ENCODE peak calls at places on chromosomes 4 and X, in four cellular contexts. S, R, J and N are unnamed samples. For H3K4me1, the result is how much of the 10 kb centered on the place peaks cover.

GRCh38 chr4:147492761-147493160 is 11.9 kb downstream of the EDNRA start:
- DNase-seq in J (peak), S (no peak), R (no peak), N (no peak)

GRCh38 chr4:77347341-77347740 is 190.3 kb downstream of the CCNG2 start:
- DNase-seq in J (no peak), S (peak), R (no peak), N (no peak)

GRCh38 chr4:94976371-94977011 is 218.7 kb downstream of the BMPR1B start:
- DNase-seq in R (no peak), S (no peak), J (no peak), N (no peak)

GRCh38 chrX:70034646-70035045 is 15.1 kb downstream of the AWAT2 start:
- DNase-seq in R (no peak), J (no peak), S (no peak), N (no peak)

GRCh38 chr4:164571593-164572385 is 182.1 kb upstream of the SMIM31 start:
- DNase-seq in S (no peak), R (no peak), J (no peak), N (no peak)

GRCh38 chr4:139660518-139661149 is 5.0 kb upstream of the MGST2 start:
- DNase-seq in R (no peak), J (no peak), S (peak), N (no peak)

GRCh38 chr4:68373513-68373912 is 23.6 kb upstream of the YTHDC1 start:
- DNase-seq in J (no peak), S (no peak), R (peak), N (peak)

GRCh38 chr4:57094482-57095223 is 15.5 kb downstream of the IGFBP7 start:
- DNase-seq in R (no peak), J (no peak), S (no peak), N (no peak)

GRCh38 chr4:151922811-151923210 is 162.0 kb upstream of the GATB start:
- DNase-seq in R (no peak), J (no peak), S (no peak), N (no peak)

GRCh38 chr4:41678086-41678485 is 70.4 kb downstream of the PHOX2B start:
- DNase-seq in R (no peak), J (no peak), S (no peak), N (no peak)

GRCh38 chr4:7759221-7759620 is 180.4 kb downstream of the AFAP1 start:
- DNase-seq in J (no peak), R (no peak), S (no peak), N (no peak)

GRCh38 chr4:962231-963208 is 10.8 kb downstream of the DGKQ start:
- DNase-seq in R (no peak), S (no peak), J (no peak), N (no peak)

GRCh38 chrX:44019911-44020310 is 46.7 kb upstream of the NDP start:
- DNase-seq in J (no peak), S (no peak), R (no peak), N (no peak)

GRCh38 chrX:17039826-17040225 is 93.4 kb downstream of the REPS2 start:
- DNase-seq in S (no peak), J (no peak), R (no peak), N (no peak)

GRCh38 chr4:184693056-184693455 is 40.8 kb downstream of the CENPU start:
- DNase-seq in S (no peak), R (no peak), J (no peak), N (no peak)

GRCh38 chrX:111114806-111115205 is 18.8 kb downstream of the PAK3 start:
- DNase-seq in S (no peak), R (no peak), J (no peak), N (no peak)

GRCh38 chr4:74499986-74500781 is 55.2 kb downstream of the AREG start:
- DNase-seq in J (no peak), S (no peak), R (no peak), N (no peak)

GRCh38 chrX:1059576-1060561 is 152.6 kb downstream of the CRLF2 start:
- DNase-seq in J (no peak), R (no peak), S (no peak), N (no peak)

GRCh38 chrX:71532753-71533425 is at the start of gene OGT:
- DNase-seq in J (peak), S (peak), R (peak), N (peak)

GRCh38 chrX:71533850-71534515 is 1.1 kb downstream of the OGT start:
- DNase-seq in S (peak), J (no peak), R (peak), N (no peak)

GRCh38 chrX:71534773-71535544 is 2.1 kb downstream of the OGT start:
- DNase-seq in S (peak), J (no peak), R (no peak), N (no peak)

GRCh38 chrX:71533514-71533849 is 578 bp downstream of the OGT start:
- DNase-seq in R (no peak), J (no peak), S (no peak), N (no peak)

DNA sequence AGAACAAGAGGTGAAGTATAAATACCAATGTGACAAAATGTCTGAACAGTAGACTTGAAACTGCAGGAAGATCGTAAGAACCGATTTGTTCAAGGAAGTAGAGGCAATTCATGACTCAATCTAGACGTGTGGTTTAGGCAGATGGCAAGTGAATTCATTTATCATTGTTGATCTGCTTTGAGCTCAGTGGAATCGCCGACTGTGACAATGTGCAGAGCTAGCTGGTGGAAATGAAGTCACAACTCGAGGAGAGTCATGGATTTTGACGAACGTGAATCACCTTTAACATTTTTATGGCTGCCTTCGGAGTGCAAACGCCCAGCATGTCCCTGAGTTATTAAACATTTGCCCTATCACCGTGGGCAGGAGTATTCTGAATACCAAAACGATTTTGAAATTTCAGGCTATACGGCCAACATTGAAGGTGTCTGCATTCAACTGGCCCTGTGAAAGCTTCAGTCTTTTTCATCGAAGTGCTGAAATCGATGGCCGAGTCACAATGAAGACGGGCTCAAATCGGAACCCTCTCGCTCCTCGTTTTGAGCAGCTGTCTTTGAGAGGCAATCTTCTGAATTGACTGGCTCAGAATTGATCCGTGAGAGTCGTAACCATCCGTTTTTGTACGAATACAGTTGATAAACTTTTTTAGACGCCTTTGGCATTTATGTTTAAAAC is 689 bp upstream of the OGT start:
- DNase-seq in S (no peak), J (no peak), R (no peak), N (no peak)
- TF ChIP-seq YY1 in S (no peak), J (no peak), R (no peak), N (no peak)

DNA sequence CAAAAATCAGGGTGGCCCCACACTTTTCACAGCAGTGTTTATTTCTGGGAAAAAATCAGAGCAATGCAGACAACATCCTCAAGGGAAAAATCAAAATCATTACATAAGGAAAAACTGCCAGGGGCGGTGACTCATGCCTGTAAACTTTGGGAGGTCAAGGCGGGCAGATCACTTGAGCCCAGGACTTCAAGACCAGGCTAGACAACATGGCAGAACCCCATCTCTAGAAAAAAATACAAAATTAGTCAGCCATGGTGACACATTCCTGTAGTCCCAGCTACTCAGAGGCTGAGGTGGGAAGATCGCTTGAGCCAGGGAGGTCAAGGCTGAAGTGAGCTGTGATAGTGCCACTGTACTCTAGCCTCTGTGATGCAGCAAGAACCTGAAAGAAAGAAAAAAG is 102.8 kb downstream of the NAF1 start:
- DNase-seq in R (no peak), J (no peak), S (no peak), N (no peak)
- TF ChIP-seq SUZ12 in R (no peak), J (no peak), S (no peak), N (no peak)

GRCh38 chr4:183291070-183291469 is 29.0 kb downstream of the CLDN22 start:
- DNase-seq in S (no peak), R (no peak), J (no peak), N (no peak)
- H3K4me1 ChIP-seq in S (under half), R (under half), J (under half), N (under half)

DNA sequence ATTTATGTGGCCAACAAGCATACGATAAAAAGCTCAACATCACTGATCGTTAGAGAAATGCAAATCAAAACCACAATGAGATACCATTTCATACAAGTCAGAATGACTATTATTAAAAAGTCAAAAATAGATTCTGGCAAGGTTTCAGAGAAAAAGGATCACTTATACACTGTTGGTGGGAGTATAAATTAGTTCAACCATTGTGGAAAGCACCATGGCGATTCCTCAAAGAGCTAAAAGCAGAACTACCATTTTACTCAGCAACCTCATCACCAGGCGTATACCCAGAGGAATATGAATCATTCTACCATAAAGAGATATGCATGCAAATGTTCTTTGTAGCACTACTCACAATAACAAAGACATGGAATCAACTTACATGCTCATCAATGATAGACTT is 478.7 kb upstream of the GALNTL6 start:
- DNase-seq in S (no peak), R (no peak), J (peak), N (no peak)
- TF ChIP-seq YY1 in S (no peak), R (no peak), J (no peak), N (no peak)